ENCODE peak calls at places on chromosomes 16 and 17, in nine cellular contexts. One of them, this sample, is unnamed.

GRCh38 chr17:35560703-35561102 is at the start of gene SLFN14:
- DNase-seq in sigmoid colon: no peak
- DNase-seq in heart left ventricle: no peak
- DNase-seq in ovary: no peak
- DNase-seq in stomach: no peak
- DNase-seq in uterus: no peak
- DNase-seq in breast epithelium: no peak
- DNase-seq in gastrocnemius medialis: no peak
- DNase-seq in Peyer's patch: no peak
- DNase-seq in this sample: no peak

GRCh38 chr16:87740909-87741424 is 24.8 kb downstream of the KLHDC4 start:
- DNase-seq in sigmoid colon: no peak
- DNase-seq in heart left ventricle: peak; percentile 42
- DNase-seq in ovary: peak; percentile 29
- DNase-seq in stomach: no peak
- DNase-seq in uterus: no peak
- DNase-seq in breast epithelium: no peak
- DNase-seq in gastrocnemius medialis: no peak
- DNase-seq in Peyer's patch: no peak
- DNase-seq in this sample: no peak

GRCh38 chr17:14135906-14136590 is 66.7 kb downstream of the COX10 start:
- DNase-seq in sigmoid colon: no peak
- DNase-seq in heart left ventricle: no peak
- DNase-seq in ovary: no peak
- DNase-seq in stomach: no peak
- DNase-seq in uterus: no peak
- DNase-seq in breast epithelium: no peak
- DNase-seq in gastrocnemius medialis: no peak
- DNase-seq in Peyer's patch: no peak
- DNase-seq in this sample: no peak

GRCh38 chr17:55444471-55445441 is 23.1 kb upstream of the MMD start:
- DNase-seq in sigmoid colon: no peak
- DNase-seq in heart left ventricle: no peak
- DNase-seq in ovary: no peak
- DNase-seq in stomach: no peak
- DNase-seq in uterus: no peak
- DNase-seq in breast epithelium: no peak
- DNase-seq in gastrocnemius medialis: no peak
- DNase-seq in Peyer's patch: no peak
- DNase-seq in this sample: no peak

GRCh38 chr17:50191070-50192045 is 10.1 kb downstream of the COL1A1 start:
- DNase-seq in sigmoid colon: no peak
- DNase-seq in heart left ventricle: no peak
- DNase-seq in ovary: no peak
- DNase-seq in stomach: no peak
- DNase-seq in uterus: no peak
- DNase-seq in breast epithelium: no peak
- DNase-seq in gastrocnemius medialis: no peak
- DNase-seq in Peyer's patch: no peak
- DNase-seq in this sample: no peak

GRCh38 chr16:54687043-54687655 is 243.5 kb upstream of the IRX5 start:
- DNase-seq in sigmoid colon: no peak
- DNase-seq in heart left ventricle: no peak
- DNase-seq in ovary: no peak
- DNase-seq in stomach: no peak
- DNase-seq in uterus: no peak
- DNase-seq in breast epithelium: no peak
- DNase-seq in gastrocnemius medialis: no peak
- DNase-seq in Peyer's patch: no peak
- DNase-seq in this sample: no peak

GRCh38 chr17:32604966-32605365 is 118.2 kb downstream of the CDK5R1 start:
- DNase-seq in sigmoid colon: no peak
- DNase-seq in heart left ventricle: no peak
- DNase-seq in ovary: no peak
- DNase-seq in stomach: no peak
- DNase-seq in uterus: no peak
- DNase-seq in breast epithelium: no peak
- DNase-seq in gastrocnemius medialis: no peak
- DNase-seq in Peyer's patch: no peak
- DNase-seq in this sample: no peak

GRCh38 chr17:44916059-44916780 is 920 bp upstream of the GFAP start:
- DNase-seq in sigmoid colon: no peak
- DNase-seq in heart left ventricle: no peak
- DNase-seq in ovary: no peak
- DNase-seq in stomach: no peak
- DNase-seq in uterus: no peak
- DNase-seq in breast epithelium: no peak
- DNase-seq in gastrocnemius medialis: no peak
- DNase-seq in Peyer's patch: peak; percentile 21
- DNase-seq in this sample: no peak

GRCh38 chr16:87119748-87120147 is 197.4 kb downstream of the C16orf95 start:
- DNase-seq in sigmoid colon: peak; percentile 12
- DNase-seq in heart left ventricle: no peak
- DNase-seq in ovary: no peak
- DNase-seq in stomach: no peak
- DNase-seq in uterus: no peak
- DNase-seq in breast epithelium: no peak
- DNase-seq in gastrocnemius medialis: no peak
- DNase-seq in Peyer's patch: no peak
- DNase-seq in this sample: no peak

GRCh38 chr16:31513126-31513525 is 4.9 kb upstream of the RUSF1 start:
- DNase-seq in sigmoid colon: no peak
- DNase-seq in heart left ventricle: no peak
- DNase-seq in ovary: no peak
- DNase-seq in stomach: no peak
- DNase-seq in uterus: no peak
- DNase-seq in breast epithelium: no peak
- DNase-seq in gastrocnemius medialis: no peak
- DNase-seq in Peyer's patch: no peak
- DNase-seq in this sample: no peak

GRCh38 chr17:69637399-69638165 is 223.1 kb downstream of the MAP2K6 start:
- DNase-seq in sigmoid colon: no peak
- DNase-seq in heart left ventricle: no peak
- DNase-seq in ovary: no peak
- DNase-seq in stomach: no peak
- DNase-seq in uterus: no peak
- DNase-seq in breast epithelium: no peak
- DNase-seq in gastrocnemius medialis: no peak
- DNase-seq in Peyer's patch: no peak
- DNase-seq in this sample: no peak

GRCh38 chr16:80058236-80058635 is 457.7 kb upstream of the MAF start:
- DNase-seq in sigmoid colon: peak; percentile 89
- DNase-seq in heart left ventricle: peak; percentile 25
- DNase-seq in ovary: peak; percentile 79
- DNase-seq in stomach: no peak
- DNase-seq in uterus: peak; percentile 78
- DNase-seq in breast epithelium: peak; percentile 37
- DNase-seq in gastrocnemius medialis: peak; percentile 41
- DNase-seq in Peyer's patch: no peak
- DNase-seq in this sample: peak; percentile 29

GRCh38 chr16:70767377-70768204 is 33.4 kb downstream of the VAC14 start:
- DNase-seq in sigmoid colon: no peak
- DNase-seq in heart left ventricle: no peak
- DNase-seq in ovary: no peak
- DNase-seq in stomach: no peak
- DNase-seq in uterus: no peak
- DNase-seq in breast epithelium: no peak
- DNase-seq in gastrocnemius medialis: no peak
- DNase-seq in Peyer's patch: no peak
- DNase-seq in this sample: no peak

GRCh38 chr17:34584805-34585416 is 5.5 kb downstream of the TMEM132E start:
- DNase-seq in sigmoid colon: no peak
- DNase-seq in heart left ventricle: no peak
- DNase-seq in ovary: no peak
- DNase-seq in stomach: no peak
- DNase-seq in uterus: no peak
- DNase-seq in breast epithelium: no peak
- DNase-seq in gastrocnemius medialis: no peak
- DNase-seq in Peyer's patch: no peak
- DNase-seq in this sample: no peak

GRCh38 chr16:55836158-55836611 is 3.3 kb upstream of the CES1 start:
- DNase-seq in sigmoid colon: no peak
- DNase-seq in heart left ventricle: no peak
- DNase-seq in ovary: no peak
- DNase-seq in stomach: no peak
- DNase-seq in uterus: no peak
- DNase-seq in breast epithelium: no peak
- DNase-seq in gastrocnemius medialis: no peak
- DNase-seq in Peyer's patch: no peak
- DNase-seq in this sample: no peak

GRCh38 chr17:29625037-29625750 is 2.5 kb upstream of the CORO6 start:
- DNase-seq in sigmoid colon: peak; percentile 41
- DNase-seq in heart left ventricle: no peak
- DNase-seq in ovary: no peak
- DNase-seq in stomach: no peak
- DNase-seq in uterus: no peak
- DNase-seq in breast epithelium: no peak
- DNase-seq in gastrocnemius medialis: peak; percentile 80
- DNase-seq in Peyer's patch: peak; percentile 44
- DNase-seq in this sample: no peak

GRCh38 chr17:66739553-66739952 is 95.4 kb upstream of the CACNG5 start:
- DNase-seq in sigmoid colon: peak; percentile 36
- DNase-seq in heart left ventricle: no peak
- DNase-seq in ovary: no peak
- DNase-seq in stomach: no peak
- DNase-seq in uterus: no peak
- DNase-seq in breast epithelium: no peak
- DNase-seq in gastrocnemius medialis: no peak
- DNase-seq in Peyer's patch: no peak
- DNase-seq in this sample: no peak

DNA sequence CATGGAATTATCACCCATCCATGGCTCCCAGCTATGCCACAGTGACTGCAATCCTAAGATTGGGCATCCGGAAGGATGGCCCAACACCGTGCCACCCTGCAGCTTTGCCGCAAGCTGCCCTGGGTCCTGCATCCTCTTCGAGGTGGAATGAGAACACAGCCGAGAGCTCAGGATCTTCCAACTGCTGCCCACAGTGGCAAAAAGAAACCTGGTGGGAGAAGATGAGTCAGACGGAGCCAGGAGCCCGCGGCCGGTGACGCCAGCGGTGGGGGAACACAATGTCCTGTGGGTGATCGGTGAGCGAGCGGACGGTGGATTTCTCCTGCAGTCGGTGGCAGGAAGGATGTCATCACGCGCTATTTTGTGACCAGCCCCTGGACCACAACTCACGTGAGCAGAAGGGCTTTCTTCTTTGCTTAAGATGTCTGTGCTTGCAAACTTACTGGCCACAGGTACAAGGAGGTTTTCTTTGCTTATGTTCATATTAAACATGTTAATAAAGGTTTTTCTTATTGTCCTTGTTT is 20.1 kb downstream of the CD7 start:
- DNase-seq in sigmoid colon: peak; percentile 97
- DNase-seq in heart left ventricle: peak; percentile 65
- DNase-seq in ovary: peak; percentile 74
- DNase-seq in stomach: peak; percentile 87
- DNase-seq in uterus: peak; percentile 91
- DNase-seq in breast epithelium: peak; percentile 96
- DNase-seq in gastrocnemius medialis: peak; percentile 98
- DNase-seq in Peyer's patch: peak; percentile 98
- DNase-seq in this sample: peak; percentile 73
- TF ChIP-seq POLR2A in sigmoid colon: peak; percentile 18
- TF ChIP-seq POLR2A in heart left ventricle: no peak
- TF ChIP-seq POLR2A in ovary: peak; percentile 24
- TF ChIP-seq POLR2A in stomach: no peak
- TF ChIP-seq POLR2A in uterus: peak; percentile 45
- TF ChIP-seq POLR2A in breast epithelium: peak; percentile 21
- TF ChIP-seq POLR2A in gastrocnemius medialis: peak; percentile 90
- TF ChIP-seq POLR2A in Peyer's patch: peak; percentile 10
- TF ChIP-seq POLR2A in this sample: no peak

GRCh38 chr17:38619451-38619795 is 13.7 kb upstream of the SRCIN1 start:
- DNase-seq in sigmoid colon: peak; percentile 4
- DNase-seq in heart left ventricle: no peak
- DNase-seq in ovary: no peak
- DNase-seq in stomach: no peak
- DNase-seq in uterus: no peak
- DNase-seq in breast epithelium: no peak
- DNase-seq in gastrocnemius medialis: no peak
- DNase-seq in Peyer's patch: no peak
- DNase-seq in this sample: no peak

GRCh38 chr17:38619937-38620550 is 14.3 kb upstream of the SRCIN1 start:
- DNase-seq in sigmoid colon: peak; percentile 25
- DNase-seq in heart left ventricle: no peak
- DNase-seq in ovary: no peak
- DNase-seq in stomach: no peak
- DNase-seq in uterus: no peak
- DNase-seq in breast epithelium: no peak
- DNase-seq in gastrocnemius medialis: no peak
- DNase-seq in Peyer's patch: peak; percentile 4
- DNase-seq in this sample: no peak

GRCh38 chr17:38617967-38618760 is 12.4 kb upstream of the SRCIN1 start:
- DNase-seq in sigmoid colon: no peak
- DNase-seq in heart left ventricle: no peak
- DNase-seq in ovary: no peak
- DNase-seq in stomach: no peak
- DNase-seq in uterus: no peak
- DNase-seq in breast epithelium: no peak
- DNase-seq in gastrocnemius medialis: no peak
- DNase-seq in Peyer's patch: no peak
- DNase-seq in this sample: no peak

GRCh38 chr17:38620551-38621277 is 15.0 kb upstream of the SRCIN1 start:
- DNase-seq in sigmoid colon: no peak
- DNase-seq in heart left ventricle: no peak
- DNase-seq in ovary: no peak
- DNase-seq in stomach: no peak
- DNase-seq in uterus: no peak
- DNase-seq in breast epithelium: no peak
- DNase-seq in gastrocnemius medialis: no peak
- DNase-seq in Peyer's patch: peak; percentile 15
- DNase-seq in this sample: no peak

GRCh38 chr17:38621538-38621937 is 15.8 kb upstream of the SRCIN1 start:
- DNase-seq in sigmoid colon: no peak
- DNase-seq in heart left ventricle: no peak
- DNase-seq in ovary: no peak
- DNase-seq in stomach: no peak
- DNase-seq in uterus: no peak
- DNase-seq in breast epithelium: no peak
- DNase-seq in gastrocnemius medialis: no peak
- DNase-seq in Peyer's patch: no peak
- DNase-seq in this sample: no peak
- TF ChIP-seq CTCF in sigmoid colon: no peak
- TF ChIP-seq CTCF in heart left ventricle: no peak
- TF ChIP-seq CTCF in ovary: no peak
- TF ChIP-seq CTCF in stomach: no peak
- TF ChIP-seq CTCF in uterus: no peak
- TF ChIP-seq CTCF in breast epithelium: no peak
- TF ChIP-seq CTCF in gastrocnemius medialis: no peak
- TF ChIP-seq CTCF in Peyer's patch: no peak
- TF ChIP-seq CTCF in this sample: no peak

GRCh38 chr17:43907425-43907981 is at the start of gene MPP2:
- DNase-seq in sigmoid colon: peak; percentile 92
- DNase-seq in heart left ventricle: peak; percentile 74
- DNase-seq in ovary: peak; percentile 66
- DNase-seq in stomach: peak; percentile 73
- DNase-seq in uterus: peak; percentile 79
- DNase-seq in breast epithelium: peak; percentile 65
- DNase-seq in gastrocnemius medialis: peak; percentile 33
- DNase-seq in Peyer's patch: peak; percentile 83
- DNase-seq in this sample: peak; percentile 53
- H3K27me3 ChIP-seq in sigmoid colon: no peaks in the 10 kb centered on the region
- H3K27me3 ChIP-seq in heart left ventricle: no peaks in the 10 kb centered on the region
- H3K27me3 ChIP-seq in ovary: no peaks in the 10 kb centered on the region
- H3K27me3 ChIP-seq in stomach: peaks cover 50% of the 10 kb centered on the region
- H3K27me3 ChIP-seq in uterus: no peaks in the 10 kb centered on the region
- H3K27me3 ChIP-seq in breast epithelium: peaks cover 5% of the 10 kb centered on the region
- H3K27me3 ChIP-seq in gastrocnemius medialis: peaks cover 50% of the 10 kb centered on the region
- H3K27me3 ChIP-seq in Peyer's patch: peaks cover 22% of the 10 kb centered on the region
- H3K27me3 ChIP-seq in this sample: peaks cover 19% of the 10 kb centered on the region

GRCh38 chr17:57861000-57861736 is 11.3 kb upstream of the MRPS23 start:
- DNase-seq in sigmoid colon: peak; percentile 85
- DNase-seq in heart left ventricle: peak; percentile 67
- DNase-seq in ovary: no peak
- DNase-seq in stomach: peak; percentile 84
- DNase-seq in uterus: no peak
- DNase-seq in breast epithelium: no peak
- DNase-seq in gastrocnemius medialis: peak; percentile 78
- DNase-seq in Peyer's patch: peak; percentile 82
- DNase-seq in this sample: peak; percentile 91
- TF ChIP-seq POLR2A in sigmoid colon: no peak
- TF ChIP-seq POLR2A in heart left ventricle: no peak
- TF ChIP-seq POLR2A in ovary: no peak
- TF ChIP-seq POLR2A in stomach: no peak
- TF ChIP-seq POLR2A in uterus: no peak
- TF ChIP-seq POLR2A in breast epithelium: no peak
- TF ChIP-seq POLR2A in gastrocnemius medialis: no peak
- TF ChIP-seq POLR2A in Peyer's patch: no peak
- TF ChIP-seq POLR2A in this sample: peak; percentile 65